ENCODE peak calls at places on chromosome 18, in four cellular contexts. S, T, N and L are unnamed samples.

GRCh38 chr18:77167276-77167675 is 34.7 kb upstream of the MBP start:
- DNase-seq in N (no peak), S (no peak), T (no peak), L (no peak)

GRCh38 chr18:76981388-76981968 is 151.1 kb downstream of the MBP start:
- DNase-seq in S (no peak), T (peak; percentile 52), N (no peak), L (no peak)

GRCh38 chr18:36217348-36217747 is 30.1 kb downstream of the MOCOS start:
- DNase-seq in S (no peak), N (no peak), T (no peak), L (peak; percentile 57)

GRCh38 chr18:6624271-6624670 is 105.2 kb upstream of the ARHGAP28 start:
- DNase-seq in N (no peak), T (no peak), S (no peak), L (no peak)

GRCh38 chr18:72830109-72830508 is 37.7 kb downstream of the NETO1 start:
- DNase-seq in T (no peak), S (no peak), N (no peak), L (no peak)

GRCh38 chr18:69845588-69846506 is 101.8 kb downstream of the CD226 start:
- DNase-seq in T (no peak), S (no peak), N (no peak), L (no peak)

GRCh38 chr18:58213445-58213844 is 169.4 kb downstream of the NEDD4L start:
- DNase-seq in S (no peak), N (no peak), T (no peak), L (no peak)

GRCh38 chr18:70500748-70501147 is 211.9 kb downstream of the SOCS6 start:
- DNase-seq in T (no peak), S (no peak), N (no peak), L (no peak)

GRCh38 chr18:53489266-53489665 is 735.2 kb downstream of the MBD2 start:
- DNase-seq in S (no peak), N (no peak), T (no peak), L (no peak)

GRCh38 chr18:30192216-30192615 is 850.3 kb downstream of the DSC3 start:
- DNase-seq in N (no peak), T (no peak), S (no peak), L (peak; percentile 5)

GRCh38 chr18:70429847-70430500 is 141.1 kb downstream of the SOCS6 start:
- DNase-seq in S (no peak), N (no peak), T (no peak), L (no peak)

GRCh38 chr18:78699516-78699915 is 280.1 kb upstream of the SALL3 start:
- DNase-seq in T (no peak), S (no peak), N (no peak), L (no peak)
- TF ChIP-seq YY1 in T (no peak), S (no peak), N (no peak), L (no peak)

DNA sequence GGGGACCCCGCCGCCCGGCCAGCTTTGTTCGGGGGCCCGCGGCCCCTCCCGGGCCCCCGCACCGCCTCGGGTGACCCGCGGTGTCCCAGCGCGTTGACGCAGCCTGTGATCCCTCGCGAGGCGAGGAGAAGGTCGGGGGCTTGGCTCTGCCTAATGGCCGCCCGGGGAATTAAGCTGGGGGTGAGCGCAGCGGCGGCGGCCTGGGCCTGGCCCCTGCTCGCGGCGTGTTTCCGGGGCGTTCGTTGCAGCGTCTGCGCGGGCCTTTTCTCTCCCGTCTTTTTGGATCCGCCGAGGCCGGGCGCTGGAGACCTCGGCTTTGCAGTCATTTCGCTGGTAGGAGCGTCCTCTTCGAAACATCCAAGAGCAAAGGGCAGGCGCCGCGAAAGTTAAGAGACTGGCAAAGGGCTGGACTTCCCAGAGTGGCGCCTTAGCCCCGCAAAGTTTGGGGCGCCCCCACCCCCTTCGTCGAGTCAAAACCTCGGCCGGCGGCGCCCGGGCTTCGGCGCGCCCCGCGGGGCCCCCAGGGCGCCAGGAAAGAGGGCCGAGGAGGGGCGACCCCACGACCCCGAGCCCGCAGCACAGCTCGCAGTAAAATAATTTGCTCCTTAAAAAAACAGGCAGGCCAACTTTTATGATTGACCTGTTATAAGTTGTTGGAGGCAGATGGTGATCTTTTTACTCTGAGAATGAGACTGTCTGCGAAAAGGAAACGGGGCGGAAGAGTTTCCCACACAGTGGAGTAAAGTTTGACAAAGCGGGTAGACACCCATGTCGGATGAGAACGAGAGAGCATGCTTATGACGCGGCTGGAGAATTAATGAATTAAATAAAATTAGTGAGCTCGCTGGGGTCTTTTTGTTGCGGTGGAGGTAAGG is 1.4 kb downstream of the SALL3 start:
- DNase-seq in S (no peak), T (no peak), N (no peak), L (no peak)
- TF ChIP-seq MXI1 in S (no peak), T (no peak), N (no peak), L (no peak)

DNA sequence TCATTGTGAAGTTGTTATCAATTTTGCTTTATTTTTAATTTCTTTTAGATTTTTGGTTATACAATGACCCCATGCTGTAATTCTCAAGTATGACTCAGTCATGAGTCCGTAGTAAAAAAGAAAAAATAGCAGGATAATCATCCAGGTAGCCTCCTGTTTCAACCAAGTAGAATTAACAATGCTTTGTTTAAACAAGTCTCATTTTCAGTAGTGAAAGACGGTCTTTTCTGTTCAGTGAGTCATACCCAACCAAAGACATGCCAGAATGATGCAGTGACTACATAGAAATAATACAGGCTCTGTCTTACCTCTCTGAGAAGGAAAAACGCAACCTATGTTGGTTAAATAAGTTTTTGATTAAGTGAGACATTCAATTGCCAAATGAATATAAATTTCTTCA is 67.8 kb upstream of the DSC1 start:
- DNase-seq in S (no peak), T (peak; percentile 52), N (no peak), L (peak; percentile 89)
- TF ChIP-seq YY1 in S (no peak), T (no peak), N (no peak), L (no peak)

DNA sequence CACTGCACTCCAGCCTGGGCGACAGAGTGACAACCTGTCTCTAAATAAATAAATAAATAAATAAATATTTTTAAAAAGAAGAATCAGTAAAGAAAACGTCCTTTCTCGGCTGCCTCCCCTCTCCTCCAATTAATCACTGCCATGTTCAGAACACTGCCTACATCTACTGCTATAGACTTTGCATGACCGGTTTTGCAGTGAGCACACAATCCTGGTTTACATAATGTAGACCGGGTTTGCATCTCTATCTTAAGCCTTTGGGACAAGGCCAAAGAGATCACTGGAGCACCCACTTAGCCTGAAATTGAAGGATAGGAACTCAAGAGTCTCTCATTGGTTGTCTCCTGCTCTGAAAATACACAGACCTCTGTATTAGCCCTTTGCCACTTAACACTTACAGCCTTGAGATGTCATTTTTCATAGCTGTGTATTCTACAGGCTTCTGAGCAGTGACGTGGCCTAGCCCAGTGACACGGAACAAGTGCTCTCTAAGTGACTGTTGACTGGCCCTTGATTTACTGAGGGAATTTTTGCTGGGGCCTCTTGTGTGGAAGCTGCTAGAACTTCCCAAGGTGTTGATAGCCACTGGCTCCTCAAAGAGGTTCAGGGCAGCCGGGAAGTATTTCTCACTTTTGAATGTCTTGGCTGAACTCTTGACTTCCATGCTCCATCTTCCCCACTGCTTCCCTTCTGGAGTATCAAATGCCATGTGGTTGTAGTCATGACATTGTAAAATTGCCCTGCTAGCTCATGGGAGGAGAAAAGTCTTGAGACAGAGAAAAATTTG is 45.3 kb upstream of the CCBE1 start:
- DNase-seq in T (no peak), N (no peak), S (no peak), L (no peak)
- TF ChIP-seq MXI1 in T (no peak), N (no peak), S (no peak), L (no peak)

DNA sequence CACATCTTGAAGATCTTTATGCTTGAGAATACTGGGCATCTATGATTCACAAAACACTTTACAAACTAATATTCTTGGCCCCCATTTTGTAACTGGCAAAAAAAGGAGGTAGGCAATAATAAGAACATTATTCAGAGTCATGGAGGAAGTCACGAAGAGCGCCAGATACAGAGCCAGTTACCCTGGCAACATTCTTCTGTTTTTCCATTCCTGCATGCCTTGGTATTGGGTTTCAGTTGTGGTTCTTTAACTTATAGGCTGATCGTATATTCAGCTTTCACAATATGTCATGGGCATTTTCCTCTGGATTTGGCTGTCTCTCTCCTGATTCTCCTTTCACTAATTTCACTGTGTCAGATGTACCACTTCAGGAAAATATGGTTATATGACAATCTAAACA is 234.7 kb downstream of the HRH4 start:
- DNase-seq in T (no peak), N (no peak), S (no peak), L (no peak)
- TF ChIP-seq YY1 in T (no peak), N (no peak), S (no peak), L (no peak)

GRCh38 chr18:9449987-9450386 is 25.3 kb upstream of the RALBP1 start:
- DNase-seq in S (no peak), T (no peak), N (no peak), L (no peak)

GRCh38 chr18:9449580-9449979 is 25.7 kb upstream of the RALBP1 start:
- DNase-seq in T (no peak), N (no peak), S (no peak), L (no peak)

GRCh38 chr18:9455718-9456511 is 19.4 kb upstream of the RALBP1 start:
- DNase-seq in S (no peak), T (no peak), N (no peak), L (no peak)

GRCh38 chr18:9453273-9453672 is 22.0 kb upstream of the RALBP1 start:
- DNase-seq in T (no peak), S (no peak), N (no peak), L (no peak)

DNA sequence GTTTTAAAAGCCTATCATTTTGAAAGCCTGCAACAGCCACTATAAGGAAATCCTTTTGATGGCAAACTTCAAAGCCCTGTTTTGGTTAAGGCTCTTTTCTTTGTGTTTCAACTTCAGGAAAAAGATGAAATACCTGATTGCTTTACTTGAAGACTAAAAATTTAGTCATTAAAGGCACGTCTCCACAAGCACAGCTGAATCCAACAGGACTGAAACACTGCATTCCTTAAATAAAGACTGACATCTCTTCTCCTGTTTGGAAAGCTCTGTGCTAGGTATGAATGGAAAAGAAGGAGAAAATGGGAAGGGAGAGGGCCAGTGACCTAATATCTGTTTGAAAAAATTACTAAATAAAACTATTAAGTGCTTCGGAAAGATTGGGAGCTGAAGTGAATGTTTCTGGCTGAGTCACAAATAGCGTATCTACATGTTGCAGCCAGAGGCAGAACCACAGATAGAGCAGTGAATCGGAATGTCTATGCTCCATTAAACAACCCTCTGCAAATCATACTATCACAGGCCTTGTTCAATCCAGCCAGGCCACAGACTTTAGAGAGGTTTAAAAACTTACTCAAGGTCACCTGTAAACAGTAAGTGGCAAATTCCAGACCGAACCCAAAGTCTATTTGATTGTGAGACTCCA is 21.1 kb upstream of the RALBP1 start:
- DNase-seq in T (no peak), S (no peak), N (no peak), L (no peak)
- TF ChIP-seq MXI1 in T (no peak), S (no peak), N (no peak), L (no peak)

GRCh38 chr18:3264362-3264761 is 2.4 kb downstream of the MYL12B start:
- DNase-seq in N (no peak), S (no peak), T (no peak), L (peak; percentile 71)

GRCh38 chr18:3261035-3261392 is 919 bp upstream of the MYL12B start:
- DNase-seq in N (no peak), S (no peak), T (no peak), L (no peak)

GRCh38 chr18:3261393-3262233 is at the start of gene MYL12B:
- DNase-seq in T (no peak), S (peak; percentile 89), N (peak; percentile 80), L (peak; percentile 72)

GRCh38 chr18:3265564-3266033 is 3.7 kb downstream of the MYL12B start:
- DNase-seq in N (no peak), S (no peak), T (no peak), L (peak; percentile 52)

GRCh38 chr18:3262234-3263171 is 570 bp downstream of the MYL12B start:
- DNase-seq in N (peak; percentile 88), T (no peak), S (no peak), L (no peak)
- TF ChIP-seq YY1 in N (peak; percentile 8), T (no peak), S (no peak), L (no peak)